ENCODE peak calls at places on chromosomes 4 and X, in nine cellular contexts. H is transverse colon, U is upper lobe of left lung, K is A549, V is suprapubic skin, N is sigmoid colon, I is tibial nerve, A is HepG2, B is stomach. F is an unnamed sample.

GRCh38 chr4:140756292-140757219 is at the start of gene TBC1D9:
- DNase-seq in H (peak; percentile 84), U (peak; percentile 93), K (peak; percentile 77), V (peak; percentile 89), N (peak; percentile 86), I (peak; percentile 38), A (peak; percentile 68), B (peak; percentile 79), F (no peak)

GRCh38 chr4:15451181-15451865 is 18.4 kb upstream of the CC2D2A start:
- DNase-seq in H (no peak), U (no peak), K (no peak), V (no peak), N (no peak), I (no peak), A (no peak), B (no peak), F (peak; percentile 81)

GRCh38 chrX:154775611-154776349 is 13.1 kb downstream of the DKC1 start:
- DNase-seq in H (no peak), U (no peak), K (no peak), V (no peak), N (no peak), I (no peak), A (no peak), B (no peak), F (no peak)

GRCh38 chr4:171896426-171896825 is 83.2 kb downstream of the GALNTL6 start:
- DNase-seq in H (no peak), U (no peak), K (no peak), V (no peak), N (no peak), I (no peak), A (no peak), B (no peak), F (no peak)

GRCh38 chr4:158094413-158095110 is 78.3 kb downstream of the GASK1B start:
- DNase-seq in H (no peak), U (no peak), K (peak; percentile 28), V (no peak), N (no peak), I (no peak), A (peak; percentile 61), B (no peak), F (no peak)

GRCh38 chr4:47071863-47072441 is 40.6 kb downstream of the GABRB1 start:
- DNase-seq in H (no peak), U (no peak), K (no peak), V (no peak), N (no peak), I (no peak), A (no peak), B (no peak), F (no peak)

GRCh38 chr4:6942238-6942800 is 32.7 kb downstream of the TBC1D14 start:
- DNase-seq in H (no peak), U (no peak), K (peak; percentile 55), V (no peak), N (no peak), I (no peak), A (no peak), B (no peak), F (no peak)

GRCh38 chrX:105650577-105650976 is 171.8 kb upstream of the NRK start:
- DNase-seq in H (no peak), U (no peak), K (no peak), V (no peak), N (no peak), I (no peak), A (no peak), B (no peak), F (no peak)

GRCh38 chrX:15600745-15601144 is at the start of gene ACE2:
- DNase-seq in H (no peak), U (no peak), K (no peak), V (no peak), N (no peak), I (no peak), A (no peak), B (no peak), F (no peak)

GRCh38 chr4:147019061-147019460 is 73.4 kb upstream of the TTC29 start:
- DNase-seq in H (peak; percentile 59), U (no peak), K (peak; percentile 53), V (peak; percentile 67), N (peak; percentile 71), I (peak; percentile 63), A (peak; percentile 47), B (peak; percentile 70), F (no peak)

GRCh38 chr4:154719087-154719486 is 24.7 kb upstream of the LRAT start:
- DNase-seq in H (no peak), U (no peak), K (peak; percentile 14), V (no peak), N (no peak), I (no peak), A (no peak), B (no peak), F (no peak)

GRCh38 chr4:77104405-77105292 is 28.9 kb upstream of the CCNI start:
- DNase-seq in H (peak; percentile 73), U (no peak), K (no peak), V (peak; percentile 81), N (peak; percentile 89), I (peak; percentile 51), A (no peak), B (peak; percentile 74), F (peak; percentile 93)

GRCh38 chr4:142778430-142778829 is 67.7 kb downstream of the INPP4B start:
- DNase-seq in H (no peak), U (no peak), K (no peak), V (no peak), N (no peak), I (no peak), A (no peak), B (no peak), F (no peak)

GRCh38 chrX:8868070-8868795 is 67.0 kb upstream of the FAM9A start:
- DNase-seq in H (no peak), U (no peak), K (peak; percentile 86), V (no peak), N (no peak), I (no peak), A (no peak), B (no peak), F (no peak)

DNA sequence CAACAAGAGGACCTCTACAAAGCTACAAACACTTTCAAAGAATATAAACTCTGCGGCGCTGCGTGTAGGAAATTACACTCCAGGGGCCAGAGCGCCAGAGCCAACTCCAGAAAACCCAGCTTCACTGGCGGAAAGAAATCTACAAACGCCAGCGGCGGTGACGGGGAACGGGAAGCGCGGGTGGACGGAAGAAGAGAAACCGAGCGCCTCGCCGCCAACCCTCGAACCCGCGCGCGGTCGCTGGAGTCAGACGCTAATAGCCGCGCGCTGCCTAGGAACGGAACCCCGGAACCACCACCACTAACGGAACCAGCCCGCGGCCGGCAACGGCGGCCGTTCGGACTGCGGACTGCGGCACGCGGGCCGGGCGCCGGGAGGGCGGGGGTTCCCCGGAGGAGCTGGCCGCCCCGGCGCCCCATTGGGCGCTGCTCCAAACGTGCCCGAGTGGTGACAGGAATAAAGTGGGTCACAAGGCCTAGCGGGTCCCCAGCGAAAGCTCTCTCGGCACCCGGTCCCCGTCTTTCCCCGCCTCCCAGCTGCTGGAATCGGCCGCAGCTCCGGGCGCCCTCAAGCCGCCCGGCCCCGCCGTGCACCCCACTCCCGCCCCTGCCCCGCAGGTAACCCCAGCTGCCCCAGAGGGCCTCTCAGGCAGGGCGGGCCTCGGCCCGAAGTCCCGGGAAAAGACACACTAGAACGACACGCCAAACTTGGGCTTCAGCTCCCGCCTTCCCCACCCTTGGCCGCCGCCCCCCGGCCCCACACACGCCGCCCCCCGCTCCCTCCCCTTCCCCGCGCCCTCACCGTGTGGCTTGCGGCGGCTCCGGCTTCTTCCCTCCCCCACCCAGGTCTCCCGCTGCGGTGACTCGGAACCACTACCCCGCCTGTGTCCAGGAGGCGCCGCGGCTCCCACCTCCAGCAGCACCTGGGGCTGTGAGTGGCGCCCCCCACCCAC is 752 bp downstream of the CLOCK start:
- DNase-seq in H (peak; percentile 80), U (peak; percentile 96), K (peak; percentile 67), V (peak; percentile 84), N (peak; percentile 89), I (peak; percentile 55), A (peak; percentile 60), B (peak; percentile 83), F (peak; percentile 92)
- TF ChIP-seq POLR2A in H (peak; percentile 36), U (no peak), K (peak; percentile 26), V (peak; percentile 30), N (no peak), I (peak; percentile 29), A (peak; percentile 61), B (no peak), F (no peak)

GRCh38 chrX:72131317-72132294 is at the start of gene RTL5:
- DNase-seq in H (peak; percentile 81), U (peak; percentile 92), K (peak; percentile 86), V (peak; percentile 92), N (peak; percentile 97), I (peak; percentile 71), A (peak; percentile 1), B (peak; percentile 77), F (peak; percentile 93)

GRCh38 chrX:72129661-72130060 is 2.1 kb downstream of the RTL5 start:
- DNase-seq in H (no peak), U (no peak), K (no peak), V (no peak), N (no peak), I (no peak), A (no peak), B (no peak), F (no peak)

GRCh38 chrX:72130156-72130761 is 1.5 kb downstream of the RTL5 start:
- DNase-seq in H (no peak), U (no peak), K (no peak), V (no peak), N (no peak), I (no peak), A (no peak), B (no peak), F (no peak)

GRCh38 chrX:72132456-72132855 is 741 bp upstream of the RTL5 start:
- DNase-seq in H (no peak), U (no peak), K (no peak), V (no peak), N (no peak), I (no peak), A (no peak), B (no peak), F (no peak)

GRCh38 chrX:72130762-72131231 is 918 bp downstream of the RTL5 start:
- DNase-seq in H (no peak), U (peak; percentile 75), K (no peak), V (no peak), N (no peak), I (no peak), A (no peak), B (no peak), F (no peak)
- TF ChIP-seq EP300 in H (no peak), U (no peak), K (no peak), V (no peak), N (no peak), I (no peak), A (no peak), B (no peak), F (no peak)

DNA sequence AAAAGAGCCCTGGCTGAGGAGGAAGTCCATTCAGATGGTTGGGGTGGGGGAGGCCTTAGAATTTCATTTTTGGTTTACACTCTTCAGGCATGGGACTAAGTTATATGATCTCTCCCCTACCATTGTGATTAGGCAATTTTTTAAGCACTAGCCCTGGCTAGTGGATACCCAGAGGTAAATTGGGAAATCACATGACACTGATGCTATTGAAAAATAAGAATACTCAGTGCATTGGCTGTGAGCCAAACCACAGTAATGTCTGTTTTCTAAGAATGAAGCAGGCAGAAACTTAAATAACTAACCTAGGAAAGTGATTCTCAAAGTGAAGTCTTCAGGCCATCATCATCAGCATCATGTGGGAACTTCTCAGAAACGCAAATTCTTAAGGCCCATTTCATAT is 149.7 kb downstream of the RRAGB start:
- DNase-seq in H (no peak), U (no peak), K (no peak), V (no peak), N (no peak), I (no peak), A (no peak), B (no peak), F (no peak)
- H3K9me3 ChIP-seq in H (no peaks in the 10 kb centered on the region), U (no peaks in the 10 kb centered on the region), K (no peaks in the 10 kb centered on the region), V (no peaks in the 10 kb centered on the region), N (no peaks in the 10 kb centered on the region), I (no peaks in the 10 kb centered on the region), A (no peaks in the 10 kb centered on the region), B (peaks cover 5% of the 10 kb centered on the region), F (no peaks in the 10 kb centered on the region)

GRCh38 chr4:62484357-62484756 is 1284.2 kb downstream of the ADGRL3 start:
- DNase-seq in H (peak; percentile 21), U (no peak), K (no peak), V (no peak), N (no peak), I (no peak), A (no peak), B (no peak), F (no peak)
- TF ChIP-seq POLR2A in H (no peak), U (no peak), K (no peak), V (no peak), N (no peak), I (no peak), A (no peak), B (no peak), F (no peak)

F was measured in esophagus muscularis mucosa.